ENCODE peak calls at places on chromosome 15, in five cellular contexts. One of them, this sample, is unnamed.
A peak's percentile ranks its signal among the peaks of the same experiment; 100 is the strongest.

GRCh38 chr15:87944051-87944450 is 312.5 kb downstream of the NTRK3 start:
- DNase-seq in neural progenitor cell: no peak
- DNase-seq in fibroblast of lung: peak; percentile 9
- DNase-seq in GM12864: no peak
- DNase-seq in astrocyte of the spinal cord: no peak
- DNase-seq in this sample: no peak

GRCh38 chr15:75654201-75654907 is 6.6 kb downstream of the SNX33 start:
- DNase-seq in neural progenitor cell: no peak
- DNase-seq in fibroblast of lung: no peak
- DNase-seq in GM12864: no peak
- DNase-seq in astrocyte of the spinal cord: no peak
- DNase-seq in this sample: no peak

GRCh38 chr15:38002883-38003477 is 68.5 kb downstream of the TMCO5A start:
- DNase-seq in neural progenitor cell: peak; percentile 81
- DNase-seq in fibroblast of lung: peak; percentile 74
- DNase-seq in GM12864: peak; percentile 33
- DNase-seq in astrocyte of the spinal cord: peak; percentile 83
- DNase-seq in this sample: peak; percentile 55

GRCh38 chr15:74727727-74728126 is 2.4 kb upstream of the CYP1A1 start:
- DNase-seq in neural progenitor cell: no peak
- DNase-seq in fibroblast of lung: no peak
- DNase-seq in GM12864: no peak
- DNase-seq in astrocyte of the spinal cord: no peak
- DNase-seq in this sample: no peak

GRCh38 chr15:98853161-98853560 is 154.4 kb downstream of the PGPEP1L start:
- DNase-seq in neural progenitor cell: peak; percentile 82
- DNase-seq in fibroblast of lung: peak; percentile 95
- DNase-seq in GM12864: peak; percentile 46
- DNase-seq in astrocyte of the spinal cord: peak; percentile 96
- DNase-seq in this sample: peak; percentile 81

GRCh38 chr15:101175396-101175795 is 76.5 kb downstream of the CHSY1 start:
- DNase-seq in neural progenitor cell: no peak
- DNase-seq in fibroblast of lung: no peak
- DNase-seq in GM12864: no peak
- DNase-seq in astrocyte of the spinal cord: no peak
- DNase-seq in this sample: no peak

GRCh38 chr15:22888120-22888859 is 49.8 kb downstream of the NIPA2 start:
- DNase-seq in neural progenitor cell: no peak
- DNase-seq in fibroblast of lung: peak; percentile 99
- DNase-seq in GM12864: no peak
- DNase-seq in astrocyte of the spinal cord: peak; percentile 93
- DNase-seq in this sample: peak; percentile 94

GRCh38 chr15:68795298-68795848 is 25.3 kb downstream of the ANP32A start:
- DNase-seq in neural progenitor cell: peak; percentile 96
- DNase-seq in fibroblast of lung: peak; percentile 84
- DNase-seq in GM12864: no peak
- DNase-seq in astrocyte of the spinal cord: peak; percentile 86
- DNase-seq in this sample: no peak

GRCh38 chr15:68230157-68231100 is 901 bp upstream of the CLN6 start:
- DNase-seq in neural progenitor cell: no peak
- DNase-seq in fibroblast of lung: no peak
- DNase-seq in GM12864: no peak
- DNase-seq in astrocyte of the spinal cord: no peak
- DNase-seq in this sample: no peak

GRCh38 chr15:39599871-39600270 is 19.0 kb downstream of the THBS1 start:
- DNase-seq in neural progenitor cell: no peak
- DNase-seq in fibroblast of lung: no peak
- DNase-seq in GM12864: no peak
- DNase-seq in astrocyte of the spinal cord: peak; percentile 37
- DNase-seq in this sample: no peak

GRCh38 chr15:68599560-68600071 is 20.8 kb downstream of the CORO2B start:
- DNase-seq in neural progenitor cell: peak; percentile 91
- DNase-seq in fibroblast of lung: peak; percentile 82
- DNase-seq in GM12864: no peak
- DNase-seq in astrocyte of the spinal cord: peak; percentile 84
- DNase-seq in this sample: no peak

GRCh38 chr15:40991355-40991754 is 38.1 kb downstream of the CHAC1 start:
- DNase-seq in neural progenitor cell: peak; percentile 45
- DNase-seq in fibroblast of lung: no peak
- DNase-seq in GM12864: no peak
- DNase-seq in astrocyte of the spinal cord: no peak
- DNase-seq in this sample: no peak

GRCh38 chr15:100781061-100781960 is 98.3 kb upstream of the ALDH1A3 start:
- DNase-seq in neural progenitor cell: peak; percentile 2
- DNase-seq in fibroblast of lung: peak; percentile 45
- DNase-seq in GM12864: no peak
- DNase-seq in astrocyte of the spinal cord: no peak
- DNase-seq in this sample: no peak

GRCh38 chr15:91694829-91695205 is 158.7 kb upstream of the SLCO3A1 start:
- DNase-seq in neural progenitor cell: no peak
- DNase-seq in fibroblast of lung: peak; percentile 61
- DNase-seq in GM12864: no peak
- DNase-seq in astrocyte of the spinal cord: peak; percentile 54
- DNase-seq in this sample: peak; percentile 15

GRCh38 chr15:90482124-90483011 is 47.4 kb upstream of the CRTC3 start:
- DNase-seq in neural progenitor cell: peak; percentile 59
- DNase-seq in fibroblast of lung: peak; percentile 48
- DNase-seq in GM12864: no peak
- DNase-seq in astrocyte of the spinal cord: peak; percentile 59
- DNase-seq in this sample: peak; percentile 32

GRCh38 chr15:34271493-34271892 is 46.7 kb downstream of the EMC4 start:
- DNase-seq in neural progenitor cell: no peak
- DNase-seq in fibroblast of lung: peak; percentile 77
- DNase-seq in GM12864: no peak
- DNase-seq in astrocyte of the spinal cord: peak; percentile 63
- DNase-seq in this sample: peak; percentile 41

GRCh38 chr15:28885630-28886430 is at the start of gene APBA2:
- DNase-seq in neural progenitor cell: peak; percentile 90
- DNase-seq in fibroblast of lung: peak; percentile 50
- DNase-seq in GM12864: no peak
- DNase-seq in astrocyte of the spinal cord: peak; percentile 37
- DNase-seq in this sample: no peak

GRCh38 chr15:65832549-65833364 is 36.5 kb upstream of the RAB11A start:
- DNase-seq in neural progenitor cell: peak; percentile 45
- DNase-seq in fibroblast of lung: peak; percentile 91
- DNase-seq in GM12864: no peak
- DNase-seq in astrocyte of the spinal cord: peak; percentile 97
- DNase-seq in this sample: peak; percentile 41

GRCh38 chr15:27238209-27238608 is 267.2 kb downstream of the GABRG3 start:
- DNase-seq in neural progenitor cell: peak; percentile 50
- DNase-seq in fibroblast of lung: no peak
- DNase-seq in GM12864: no peak
- DNase-seq in astrocyte of the spinal cord: no peak
- DNase-seq in this sample: no peak
- TF ChIP-seq CTCF in neural progenitor cell: peak; percentile 63
- TF ChIP-seq CTCF in fibroblast of lung: no peak
- TF ChIP-seq CTCF in GM12864: no peak
- TF ChIP-seq CTCF in astrocyte of the spinal cord: no peak
- TF ChIP-seq CTCF in this sample: no peak

GRCh38 chr15:64464271-64465005 is 4.1 kb downstream of the ZNF609 start:
- DNase-seq in neural progenitor cell: no peak
- DNase-seq in fibroblast of lung: peak; percentile 57
- DNase-seq in GM12864: no peak
- DNase-seq in astrocyte of the spinal cord: peak; percentile 26
- DNase-seq in this sample: no peak
- H3K4me3 ChIP-seq in neural progenitor cell: no peak overlapping the region
- H3K4me3 ChIP-seq in fibroblast of lung: no peak overlapping the region
- H3K4me3 ChIP-seq in GM12864: no peak overlapping the region
- H3K4me3 ChIP-seq in astrocyte of the spinal cord: no peak overlapping the region
- H3K4me3 ChIP-seq in this sample: no peak overlapping the region

GRCh38 chr15:44836094-44836493 is 99.8 kb downstream of the TRIM69 start:
- DNase-seq in neural progenitor cell: no peak
- DNase-seq in fibroblast of lung: peak; percentile 4
- DNase-seq in GM12864: no peak
- DNase-seq in astrocyte of the spinal cord: no peak
- DNase-seq in this sample: no peak

GRCh38 chr15:44832068-44832467 is 95.7 kb downstream of the TRIM69 start:
- DNase-seq in neural progenitor cell: no peak
- DNase-seq in fibroblast of lung: no peak
- DNase-seq in GM12864: no peak
- DNase-seq in astrocyte of the spinal cord: no peak
- DNase-seq in this sample: no peak
- TF ChIP-seq CTCF in neural progenitor cell: no peak
- TF ChIP-seq CTCF in fibroblast of lung: no peak
- TF ChIP-seq CTCF in GM12864: no peak
- TF ChIP-seq CTCF in astrocyte of the spinal cord: no peak
- TF ChIP-seq CTCF in this sample: no peak

GRCh38 chr15:85045615-85046014 is 64.0 kb downstream of the PDE8A start:
- DNase-seq in neural progenitor cell: no peak
- DNase-seq in fibroblast of lung: no peak
- DNase-seq in GM12864: no peak
- DNase-seq in astrocyte of the spinal cord: no peak
- DNase-seq in this sample: no peak

GRCh38 chr15:85044894-85045293 is 63.2 kb downstream of the PDE8A start:
- DNase-seq in neural progenitor cell: no peak
- DNase-seq in fibroblast of lung: no peak
- DNase-seq in GM12864: no peak
- DNase-seq in astrocyte of the spinal cord: no peak
- DNase-seq in this sample: no peak

GRCh38 chr15:85048430-85048829 is 66.8 kb downstream of the PDE8A start:
- DNase-seq in neural progenitor cell: no peak
- DNase-seq in fibroblast of lung: peak; percentile 60
- DNase-seq in GM12864: no peak
- DNase-seq in astrocyte of the spinal cord: peak; percentile 59
- DNase-seq in this sample: no peak

GRCh38 chr15:85049805-85050204 is 68.1 kb downstream of the PDE8A start:
- DNase-seq in neural progenitor cell: no peak
- DNase-seq in fibroblast of lung: no peak
- DNase-seq in GM12864: no peak
- DNase-seq in astrocyte of the spinal cord: no peak
- DNase-seq in this sample: no peak

GRCh38 chr15:85047271-85047948 is 65.8 kb downstream of the PDE8A start:
- DNase-seq in neural progenitor cell: no peak
- DNase-seq in fibroblast of lung: peak; percentile 96
- DNase-seq in GM12864: no peak
- DNase-seq in astrocyte of the spinal cord: peak; percentile 97
- DNase-seq in this sample: peak; percentile 88
- H3K4me3 ChIP-seq in neural progenitor cell: no peak overlapping the region
- H3K4me3 ChIP-seq in fibroblast of lung: peak overlapping the region; percentile 15
- H3K4me3 ChIP-seq in GM12864: no peak overlapping the region
- H3K4me3 ChIP-seq in astrocyte of the spinal cord: no peak overlapping the region
- H3K4me3 ChIP-seq in this sample: peak overlapping the region; percentile 18

GRCh38 chr15:70810916-70811578 is 42.9 kb downstream of the LARP6 start:
- DNase-seq in neural progenitor cell: no peak
- DNase-seq in fibroblast of lung: no peak
- DNase-seq in GM12864: no peak
- DNase-seq in astrocyte of the spinal cord: no peak
- DNase-seq in this sample: no peak
- TF ChIP-seq CTCF in neural progenitor cell: no peak
- TF ChIP-seq CTCF in fibroblast of lung: no peak
- TF ChIP-seq CTCF in GM12864: no peak
- TF ChIP-seq CTCF in astrocyte of the spinal cord: no peak
- TF ChIP-seq CTCF in this sample: no peak

GRCh38 chr15:59194639-59195325 is 11.9 kb upstream of the LDHAL6B start:
- DNase-seq in neural progenitor cell: no peak
- DNase-seq in fibroblast of lung: peak; percentile 33
- DNase-seq in GM12864: no peak
- DNase-seq in astrocyte of the spinal cord: peak; percentile 54
- DNase-seq in this sample: no peak
- H3K4me3 ChIP-seq in neural progenitor cell: no peak overlapping the region
- H3K4me3 ChIP-seq in fibroblast of lung: no peak overlapping the region
- H3K4me3 ChIP-seq in GM12864: no peak overlapping the region
- H3K4me3 ChIP-seq in astrocyte of the spinal cord: no peak overlapping the region
- H3K4me3 ChIP-seq in this sample: no peak overlapping the region

GRCh38 chr15:50236433-50236832 is 29.1 kb downstream of the HDC start:
- DNase-seq in neural progenitor cell: no peak
- DNase-seq in fibroblast of lung: no peak
- DNase-seq in GM12864: no peak
- DNase-seq in astrocyte of the spinal cord: no peak
- DNase-seq in this sample: no peak

GRCh38 chr15:50232791-50233190 is 32.7 kb downstream of the HDC start:
- DNase-seq in neural progenitor cell: no peak
- DNase-seq in fibroblast of lung: no peak
- DNase-seq in GM12864: no peak
- DNase-seq in astrocyte of the spinal cord: no peak
- DNase-seq in this sample: no peak

GRCh38 chr15:50233192-50233736 is 32.3 kb downstream of the HDC start:
- DNase-seq in neural progenitor cell: no peak
- DNase-seq in fibroblast of lung: no peak
- DNase-seq in GM12864: no peak
- DNase-seq in astrocyte of the spinal cord: no peak
- DNase-seq in this sample: no peak

GRCh38 chr15:50235794-50236193 is 29.7 kb downstream of the HDC start:
- DNase-seq in neural progenitor cell: no peak
- DNase-seq in fibroblast of lung: no peak
- DNase-seq in GM12864: no peak
- DNase-seq in astrocyte of the spinal cord: no peak
- DNase-seq in this sample: no peak

GRCh38 chr15:50234764-50235163 is 30.8 kb downstream of the HDC start:
- DNase-seq in neural progenitor cell: no peak
- DNase-seq in fibroblast of lung: no peak
- DNase-seq in GM12864: no peak
- DNase-seq in astrocyte of the spinal cord: no peak
- DNase-seq in this sample: no peak
- TF ChIP-seq CTCF in neural progenitor cell: no peak
- TF ChIP-seq CTCF in fibroblast of lung: no peak
- TF ChIP-seq CTCF in GM12864: no peak
- TF ChIP-seq CTCF in astrocyte of the spinal cord: no peak
- TF ChIP-seq CTCF in this sample: no peak

DNA sequence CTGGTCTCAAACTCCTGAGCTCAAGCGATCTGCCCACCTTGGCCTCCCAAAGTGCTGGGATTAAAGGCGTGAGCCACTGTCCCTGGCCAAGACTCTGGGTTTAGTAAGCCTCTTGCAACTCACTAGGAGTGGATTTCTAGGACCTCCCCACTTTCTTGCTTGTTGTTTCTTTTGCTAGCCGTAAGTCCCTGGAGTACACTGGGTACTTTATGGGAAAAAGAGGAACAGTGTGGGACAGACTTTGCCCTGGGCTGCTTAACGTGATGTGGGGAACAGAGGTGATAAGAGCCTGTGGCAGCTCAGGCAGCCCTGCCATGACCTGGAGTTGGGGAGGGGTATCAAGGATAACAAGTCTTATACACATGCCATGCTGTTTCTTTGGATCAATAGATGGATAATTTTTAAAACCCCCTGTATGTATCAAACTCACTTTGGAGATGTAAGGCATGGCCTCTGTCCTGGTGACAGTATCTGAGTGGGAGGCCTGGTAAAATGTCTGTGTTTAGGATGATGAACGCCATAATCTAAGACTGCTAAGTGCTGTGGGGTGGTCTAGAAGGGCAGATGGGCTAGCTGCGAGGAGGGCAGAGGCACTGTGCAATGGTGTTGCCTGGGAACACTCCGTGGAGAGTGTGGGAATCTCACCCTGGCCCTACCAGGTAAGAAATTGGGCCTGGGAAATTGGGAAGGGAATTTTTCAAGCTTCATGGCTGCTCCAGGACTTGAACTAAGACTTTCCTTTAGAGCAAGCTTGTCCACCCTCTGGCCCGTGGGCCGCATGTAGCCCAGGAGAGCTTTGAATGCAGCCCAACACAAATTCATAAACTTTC is 54.8 kb downstream of the SMAD3 start:
- DNase-seq in neural progenitor cell: no peak
- DNase-seq in fibroblast of lung: no peak
- DNase-seq in GM12864: no peak
- DNase-seq in astrocyte of the spinal cord: no peak
- DNase-seq in this sample: no peak
- H3K4me3 ChIP-seq in neural progenitor cell: no peak overlapping the region
- H3K4me3 ChIP-seq in fibroblast of lung: no peak overlapping the region
- H3K4me3 ChIP-seq in GM12864: no peak overlapping the region
- H3K4me3 ChIP-seq in astrocyte of the spinal cord: no peak overlapping the region
- H3K4me3 ChIP-seq in this sample: no peak overlapping the region